ENCODE peak calls at places on chromosome 4, in four cellular contexts. D is NCI-H1417; K is stimulated activated effector memory CD8-positive, alpha-beta T cell treated with anti-CD3 and anti-CD28 coated beads, Interleukin-12 subunit alpha, Interleukin-12 subunit beta, amount 100 ng/mL, for 72 hours; A is lung microvascular endothelial cell. S is an unnamed sample.
A peak's percentile ranks its signal among the peaks of the same experiment; 100 is the strongest.

GRCh38 chr4:147110473-147110872 is 164.8 kb upstream of the TTC29 start:
- DNase-seq in A (no peak), K (no peak), D (no peak), S (no peak)

GRCh38 chr4:103786014-103786413 is 66.2 kb upstream of the TACR3 start:
- DNase-seq in K (no peak), D (peak; percentile 36), A (peak; percentile 25), S (no peak)

GRCh38 chr4:7980036-7980435 is 40.4 kb upstream of the AFAP1 start:
- DNase-seq in A (no peak), K (no peak), D (no peak), S (no peak)

GRCh38 chr4:37689353-37689752 is 3.2 kb upstream of the RELL1 start:
- DNase-seq in K (no peak), A (no peak), D (no peak), S (no peak)

GRCh38 chr4:946517-947471 is 14.5 kb downstream of the TMEM175 start:
- DNase-seq in D (no peak), A (no peak), K (no peak), S (no peak)

GRCh38 chr4:73505567-73505966 is 24.0 kb downstream of the AFM start:
- DNase-seq in K (no peak), A (no peak), D (no peak), S (no peak)

GRCh38 chr4:33746979-33747378 is 2497.3 kb downstream of the ARAP2 start:
- DNase-seq in A (no peak), K (no peak), D (no peak), S (no peak)

GRCh38 chr4:186698028-186698427 is 25.6 kb downstream of the FAT1 start:
- DNase-seq in K (no peak), A (no peak), D (no peak), S (no peak)

GRCh38 chr4:87067120-87067885 is 132.5 kb downstream of the AFF1 start:
- DNase-seq in D (no peak), A (no peak), K (no peak), S (no peak)

GRCh38 chr4:71188197-71188625 is 150.6 kb upstream of the SLC4A4 start:
- DNase-seq in A (no peak), K (no peak), D (no peak), S (peak; percentile 26)

GRCh38 chr4:5728451-5728850 is 17.4 kb downstream of the EVC start:
- DNase-seq in A (no peak), D (no peak), K (no peak), S (no peak)

GRCh38 chr4:153447175-153447887 is 18.8 kb upstream of the TMEM131L start:
- DNase-seq in A (no peak), D (peak; percentile 3), K (no peak), S (no peak)

GRCh38 chr4:169934794-169935400 is 91.3 kb downstream of the MFAP3L start:
- DNase-seq in K (no peak), A (no peak), D (no peak), S (no peak)

GRCh38 chr4:6926681-6927478 is 17.3 kb downstream of the TBC1D14 start:
- DNase-seq in K (no peak), D (no peak), A (no peak), S (no peak)

GRCh38 chr4:153143527-153144348 is 60.5 kb upstream of the TRIM2 start:
- DNase-seq in D (peak; percentile 72), K (no peak), A (no peak), S (no peak)

GRCh38 chr4:154189346-154189745 is 302.3 kb downstream of the DCHS2 start:
- DNase-seq in D (no peak), A (no peak), K (no peak), S (no peak)